ENCODE peak calls at places on chromosomes 7 and 10, in five cellular contexts. One of them, this sample, is unnamed.

GRCh38 chr10:91227576-91227975 is 7.1 kb downstream of the PCGF5 start:
- DNase-seq in RWPE1: no peak
- DNase-seq in BE2C: no peak
- DNase-seq in skeletal muscle cell: no peak
- DNase-seq in activated naive CD4-positive, alpha-beta T cell treated with anti-CD3 and anti-CD28 coated beads for 36 hours: no peak
- DNase-seq in this sample: no peak

GRCh38 chr7:106493041-106493731 is 167.8 kb downstream of the CCDC71L start:
- DNase-seq in RWPE1: no peak
- DNase-seq in BE2C: no peak
- DNase-seq in skeletal muscle cell: no peak
- DNase-seq in activated naive CD4-positive, alpha-beta T cell treated with anti-CD3 and anti-CD28 coated beads for 36 hours: no peak
- DNase-seq in this sample: no peak

GRCh38 chr7:130090745-130091532 is 20.6 kb downstream of the KLHDC10 start:
- DNase-seq in RWPE1: no peak
- DNase-seq in BE2C: no peak
- DNase-seq in skeletal muscle cell: no peak
- DNase-seq in activated naive CD4-positive, alpha-beta T cell treated with anti-CD3 and anti-CD28 coated beads for 36 hours: peak
- DNase-seq in this sample: no peak

GRCh38 chr10:63553031-63553430 is 31.8 kb downstream of the REEP3 start:
- DNase-seq in RWPE1: peak
- DNase-seq in BE2C: no peak
- DNase-seq in skeletal muscle cell: no peak
- DNase-seq in activated naive CD4-positive, alpha-beta T cell treated with anti-CD3 and anti-CD28 coated beads for 36 hours: no peak
- DNase-seq in this sample: no peak

GRCh38 chr10:94349327-94349726 is 13.4 kb downstream of the NOC3L start:
- DNase-seq in RWPE1: no peak
- DNase-seq in BE2C: no peak
- DNase-seq in skeletal muscle cell: no peak
- DNase-seq in activated naive CD4-positive, alpha-beta T cell treated with anti-CD3 and anti-CD28 coated beads for 36 hours: no peak
- DNase-seq in this sample: no peak

GRCh38 chr10:91366687-91367086 is 43.5 kb upstream of the HECTD2 start:
- DNase-seq in RWPE1: peak
- DNase-seq in BE2C: no peak
- DNase-seq in skeletal muscle cell: no peak
- DNase-seq in activated naive CD4-positive, alpha-beta T cell treated with anti-CD3 and anti-CD28 coated beads for 36 hours: no peak
- DNase-seq in this sample: no peak

GRCh38 chr7:118609207-118609606 is 384.7 kb downstream of the ANKRD7 start:
- DNase-seq in RWPE1: no peak
- DNase-seq in BE2C: no peak
- DNase-seq in skeletal muscle cell: no peak
- DNase-seq in activated naive CD4-positive, alpha-beta T cell treated with anti-CD3 and anti-CD28 coated beads for 36 hours: no peak
- DNase-seq in this sample: no peak

GRCh38 chr10:5891009-5891408 is 966 bp downstream of the FBH1 start:
- DNase-seq in RWPE1: no peak
- DNase-seq in BE2C: no peak
- DNase-seq in skeletal muscle cell: no peak
- DNase-seq in activated naive CD4-positive, alpha-beta T cell treated with anti-CD3 and anti-CD28 coated beads for 36 hours: no peak
- DNase-seq in this sample: no peak

This sample was measured in midbrain.